ENCODE peak calls at places on chromosomes 16 and 17, in four cellular contexts. U is AG04450, Q is PC-9, R is heart left ventricle. X is an unnamed sample.

GRCh38 chr17:41417576-41418015 is 6.8 kb downstream of the KRT37 start:
- DNase-seq in U (no peak), R (no peak), Q (peak), X (peak)

GRCh38 chr17:56868716-56869115 is 34.8 kb downstream of the DGKE start:
- DNase-seq in R (no peak), Q (no peak), U (no peak), X (no peak)

GRCh38 chr17:12041316-12041715 is 20.6 kb downstream of the MAP2K4 start:
- DNase-seq in Q (no peak), U (peak), R (no peak), X (no peak)

GRCh38 chr17:62892870-62893338 is 73.1 kb upstream of the TANC2 start:
- DNase-seq in Q (peak), R (peak), U (peak), X (no peak)

GRCh38 chr17:40251576-40251975 is 32.5 kb downstream of the WIPF2 start:
- DNase-seq in R (no peak), Q (peak), U (no peak), X (no peak)

GRCh38 chr16:48558269-48558915 is 51.6 kb downstream of the N4BP1 start:
- DNase-seq in U (no peak), R (no peak), Q (no peak), X (no peak)

GRCh38 chr17:75549246-75550138 is 24.0 kb downstream of the LLGL2 start:
- DNase-seq in R (no peak), Q (peak), U (no peak), X (no peak)

GRCh38 chr17:58284613-58285421 is 4.1 kb upstream of the MPO start:
- DNase-seq in U (no peak), Q (no peak), R (no peak), X (no peak)

GRCh38 chr17:70563301-70563820 is 394.0 kb downstream of the KCNJ2 start:
- DNase-seq in R (peak), U (no peak), Q (no peak), X (no peak)

GRCh38 chr16:3010510-3010909 is 2.2 kb upstream of the CLDN9 start:
- DNase-seq in Q (no peak), R (no peak), U (no peak), X (no peak)

GRCh38 chr16:68406458-68407041 is 41.8 kb downstream of the SMPD3 start:
- DNase-seq in U (no peak), R (no peak), Q (no peak), X (no peak)

GRCh38 chr17:37737971-37738370 is 6.9 kb downstream of the HNF1B start:
- DNase-seq in R (no peak), U (no peak), Q (no peak), X (no peak)

GRCh38 chr17:81153340-81153803 is 11.9 kb upstream of the PVALEF start:
- DNase-seq in Q (no peak), U (no peak), R (peak), X (no peak)

GRCh38 chr16:74862743-74863244 is 88.2 kb upstream of the FA2H start:
- DNase-seq in U (no peak), Q (peak), R (no peak), X (peak)

GRCh38 chr17:28398280-28398981 is 7.6 kb downstream of the SLC46A1 start:
- DNase-seq in R (no peak), Q (no peak), U (no peak), X (no peak)

GRCh38 chr17:43695968-43696865 is 34.5 kb upstream of the MEOX1 start:
- DNase-seq in U (no peak), R (peak), Q (no peak), X (no peak)

GRCh38 chr17:60415146-60415545 is 7.1 kb upstream of the CHCT1 start:
- DNase-seq in U (no peak), R (no peak), Q (no peak), X (no peak)

GRCh38 chr17:81365148-81365600 is 30.1 kb upstream of the BAHCC1 start:
- DNase-seq in U (no peak), R (peak), Q (peak), X (no peak)

GRCh38 chr17:74870512-74870911 is 2.3 kb downstream of the FDXR start:
- DNase-seq in R (no peak), Q (no peak), U (no peak), X (no peak)

GRCh38 chr16:31080756-31081419 is 6.7 kb downstream of the ZNF646 start:
- DNase-seq in Q (no peak), U (no peak), R (no peak), X (no peak)

GRCh38 chr17:43169561-43170139 is 1.4 kb upstream of the NBR1 start:
- DNase-seq in Q (peak), R (peak), U (no peak), X (peak)

GRCh38 chr16:11148045-11148444 is 108.0 kb downstream of the SOCS1 start:
- DNase-seq in R (no peak), Q (peak), U (no peak), X (no peak)

GRCh38 chr17:42276359-42276608 is at the start of gene STAT5B:
- DNase-seq in Q (no peak), R (peak), U (no peak), X (peak)

DNA sequence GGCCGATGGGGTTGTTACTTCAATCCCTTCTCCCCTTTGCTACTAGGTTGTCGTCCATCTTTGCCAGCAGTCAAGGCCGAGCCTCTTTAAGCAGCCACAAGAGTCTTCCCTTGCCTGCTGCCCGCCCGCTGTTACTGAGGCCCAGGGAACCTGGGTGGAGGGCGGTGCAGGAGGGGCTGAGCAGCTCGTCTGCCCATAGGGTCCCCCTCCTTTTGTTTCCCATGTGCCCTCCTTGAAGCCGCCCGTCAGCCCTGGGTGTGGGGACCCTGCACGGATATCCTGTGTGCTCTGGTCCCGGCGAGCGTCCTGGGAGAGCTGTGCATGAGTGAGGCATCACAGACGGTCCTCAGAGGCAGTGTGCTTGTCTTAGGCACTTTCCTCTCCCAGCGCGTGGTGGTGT is 37.9 kb upstream of the CAPN15 start:
- DNase-seq in R (no peak), U (no peak), Q (no peak), X (no peak)
- TF ChIP-seq CTCF in R (no peak), U (no peak), Q (no peak), X (no peak)

GRCh38 chr17:5781236-5781927 is 197.1 kb upstream of the NLRP1 start:
- DNase-seq in U (no peak), R (no peak), Q (no peak), X (no peak)

GRCh38 chr17:5783851-5784250 is 199.5 kb upstream of the NLRP1 start:
- DNase-seq in R (no peak), Q (no peak), U (no peak), X (no peak)

GRCh38 chr17:5784791-5785190 is 200.5 kb upstream of the NLRP1 start:
- DNase-seq in U (no peak), Q (no peak), R (no peak), X (no peak)

GRCh38 chr17:5783269-5783668 is 199.0 kb upstream of the NLRP1 start:
- DNase-seq in R (no peak), Q (no peak), U (no peak), X (no peak)

GRCh38 chr17:5780476-5780875 is 196.2 kb upstream of the NLRP1 start:
- DNase-seq in Q (no peak), R (no peak), U (no peak), X (no peak)
- TF ChIP-seq CTCF in Q (no peak), R (no peak), U (no peak), X (no peak)

GRCh38 chr17:19996502-19996901 is 12.7 kb upstream of the SPECC1 start:
- DNase-seq in R (no peak), U (no peak), Q (no peak), X (no peak)

GRCh38 chr17:19996086-19996485 is 13.1 kb upstream of the SPECC1 start:
- DNase-seq in Q (no peak), R (no peak), U (no peak), X (no peak)

GRCh38 chr17:19991252-19991885 is 13.7 kb upstream of the AKAP10 start:
- DNase-seq in U (no peak), R (no peak), Q (no peak), X (no peak)

GRCh38 chr17:19987897-19988296 is 10.3 kb upstream of the AKAP10 start:
- DNase-seq in R (no peak), U (no peak), Q (no peak), X (no peak)

GRCh38 chr17:19992803-19993713 is 15.4 kb upstream of the AKAP10 start:
- DNase-seq in Q (peak), U (peak), R (peak), X (peak)
- TF ChIP-seq CTCF in Q (peak), U (peak), R (peak), X (peak)

GRCh38 chr17:55005520-55005919 is 37.0 kb downstream of the STXBP4 start:
- DNase-seq in U (no peak), R (no peak), Q (no peak), X (no peak)
- TF ChIP-seq CTCF in U (peak), R (no peak), Q (peak), X (peak)

DNA sequence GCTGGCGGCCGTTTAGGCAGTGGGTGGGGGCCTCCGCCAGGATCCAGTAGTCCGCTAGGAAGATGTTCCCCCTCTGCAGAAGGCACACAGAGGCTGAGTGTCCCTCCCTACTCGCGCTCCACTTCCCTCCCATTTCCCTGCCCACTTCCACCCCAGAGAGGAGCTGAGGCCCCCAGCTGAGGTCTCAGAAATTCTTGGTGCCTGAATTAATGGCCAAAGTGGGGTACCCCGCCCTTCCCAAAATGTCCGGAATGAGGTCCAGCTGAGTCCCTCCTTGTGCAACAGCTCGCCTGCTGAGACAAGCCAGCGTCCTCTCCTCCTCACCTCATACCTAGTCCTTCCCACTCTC is 7.9 kb downstream of the ALOXE3 start:
- DNase-seq in Q (no peak), U (no peak), R (no peak), X (no peak)
- TF ChIP-seq CTCF in Q (peak), U (no peak), R (no peak), X (no peak)